ENCODE peak calls at places on chromosomes 1 and 21, in five cellular contexts. One of them, this sample, is unnamed.

GRCh38 chr1:173148971-173149370 is 58.2 kb downstream of the TNFSF4 start:
- DNase-seq in IMR-90: peak; percentile 51
- DNase-seq in neuronal stem cell: no peak
- DNase-seq in mesendoderm: no peak
- DNase-seq in H1: no peak
- DNase-seq in this sample: no peak

GRCh38 chr1:109901508-109902145 is 9.0 kb upstream of the CSF1 start:
- DNase-seq in IMR-90: no peak
- DNase-seq in neuronal stem cell: no peak
- DNase-seq in mesendoderm: no peak
- DNase-seq in H1: no peak
- DNase-seq in this sample: no peak

GRCh38 chr1:110756506-110756905 is 81.8 kb upstream of the KCNA3 start:
- DNase-seq in IMR-90: no peak
- DNase-seq in neuronal stem cell: no peak
- DNase-seq in mesendoderm: no peak
- DNase-seq in H1: no peak
- DNase-seq in this sample: no peak

GRCh38 chr1:154819628-154820590 is 50.2 kb downstream of the KCNN3 start:
- DNase-seq in IMR-90: no peak
- DNase-seq in neuronal stem cell: peak; percentile 9
- DNase-seq in mesendoderm: peak; percentile 64
- DNase-seq in H1: peak; percentile 65
- DNase-seq in this sample: peak; percentile 70

GRCh38 chr1:240190881-240191385 is 99.2 kb downstream of the FMN2 start:
- DNase-seq in IMR-90: peak; percentile 100
- DNase-seq in neuronal stem cell: no peak
- DNase-seq in mesendoderm: peak; percentile 48
- DNase-seq in H1: no peak
- DNase-seq in this sample: no peak

GRCh38 chr1:67863637-67864036 is 30.4 kb upstream of the GNG12 start:
- DNase-seq in IMR-90: no peak
- DNase-seq in neuronal stem cell: no peak
- DNase-seq in mesendoderm: no peak
- DNase-seq in H1: no peak
- DNase-seq in this sample: no peak

GRCh38 chr21:30634906-30635305 is at the start of gene KRTAP20-2:
- DNase-seq in IMR-90: no peak
- DNase-seq in neuronal stem cell: no peak
- DNase-seq in mesendoderm: no peak
- DNase-seq in H1: no peak
- DNase-seq in this sample: no peak

GRCh38 chr1:110606784-110607662 is 865 bp upstream of the KCNA2 start:
- DNase-seq in IMR-90: no peak
- DNase-seq in neuronal stem cell: peak; percentile 33
- DNase-seq in mesendoderm: peak; percentile 48
- DNase-seq in H1: peak; percentile 63
- DNase-seq in this sample: peak; percentile 51

GRCh38 chr1:32759997-32760623 is 57.0 kb downstream of the YARS1 start:
- DNase-seq in IMR-90: peak; percentile 50
- DNase-seq in neuronal stem cell: peak; percentile 57
- DNase-seq in mesendoderm: peak; percentile 99
- DNase-seq in H1: peak; percentile 93
- DNase-seq in this sample: peak; percentile 99

GRCh38 chr1:170967042-170967910 is 31.9 kb downstream of the MROH9 start:
- DNase-seq in IMR-90: peak; percentile 63
- DNase-seq in neuronal stem cell: peak; percentile 18
- DNase-seq in mesendoderm: peak; percentile 55
- DNase-seq in H1: no peak
- DNase-seq in this sample: no peak

GRCh38 chr1:65075123-65075976 is 72.7 kb upstream of the AK4 start:
- DNase-seq in IMR-90: peak; percentile 67
- DNase-seq in neuronal stem cell: peak; percentile 37
- DNase-seq in mesendoderm: peak; percentile 76
- DNase-seq in H1: peak; percentile 59
- DNase-seq in this sample: peak; percentile 71

GRCh38 chr1:169019419-169020058 is 87.0 kb upstream of the ATP1B1 start:
- DNase-seq in IMR-90: no peak
- DNase-seq in neuronal stem cell: no peak
- DNase-seq in mesendoderm: no peak
- DNase-seq in H1: no peak
- DNase-seq in this sample: no peak

GRCh38 chr1:218348628-218349185 is 3.6 kb downstream of the TGFB2 start:
- DNase-seq in IMR-90: no peak
- DNase-seq in neuronal stem cell: no peak
- DNase-seq in mesendoderm: no peak
- DNase-seq in H1: no peak
- DNase-seq in this sample: no peak

GRCh38 chr1:210702512-210702911 is 373.8 kb downstream of the HHAT start:
- DNase-seq in IMR-90: no peak
- DNase-seq in neuronal stem cell: no peak
- DNase-seq in mesendoderm: no peak
- DNase-seq in H1: no peak
- DNase-seq in this sample: no peak

GRCh38 chr1:81050390-81050789 is 750.3 kb upstream of the ADGRL2 start:
- DNase-seq in IMR-90: no peak
- DNase-seq in neuronal stem cell: no peak
- DNase-seq in mesendoderm: no peak
- DNase-seq in H1: no peak
- DNase-seq in this sample: no peak

GRCh38 chr1:241532864-241533263 is 686 bp downstream of the KMO start:
- DNase-seq in IMR-90: no peak
- DNase-seq in neuronal stem cell: no peak
- DNase-seq in mesendoderm: no peak
- DNase-seq in H1: no peak
- DNase-seq in this sample: no peak

GRCh38 chr1:27026621-27027574 is 14.2 kb upstream of the TENT5B start:
- DNase-seq in IMR-90: peak; percentile 69
- DNase-seq in neuronal stem cell: no peak
- DNase-seq in mesendoderm: peak; percentile 92
- DNase-seq in H1: peak; percentile 83
- DNase-seq in this sample: peak; percentile 92

GRCh38 chr1:246537887-246538286 is 28.2 kb downstream of the TFB2M start:
- DNase-seq in IMR-90: no peak
- DNase-seq in neuronal stem cell: no peak
- DNase-seq in mesendoderm: no peak
- DNase-seq in H1: no peak
- DNase-seq in this sample: no peak

GRCh38 chr1:54390655-54391054 is 15.5 kb downstream of the SSBP3 start:
- DNase-seq in IMR-90: no peak
- DNase-seq in neuronal stem cell: no peak
- DNase-seq in mesendoderm: no peak
- DNase-seq in H1: no peak
- DNase-seq in this sample: no peak

GRCh38 chr1:232853994-232854532 is 48.8 kb downstream of the MAP10 start:
- DNase-seq in IMR-90: peak; percentile 83
- DNase-seq in neuronal stem cell: no peak
- DNase-seq in mesendoderm: no peak
- DNase-seq in H1: no peak
- DNase-seq in this sample: no peak

GRCh38 chr21:18373631-18374030 is 30.0 kb downstream of the TMPRSS15 start:
- DNase-seq in IMR-90: no peak
- DNase-seq in neuronal stem cell: no peak
- DNase-seq in mesendoderm: no peak
- DNase-seq in H1: no peak
- DNase-seq in this sample: no peak

GRCh38 chr1:6897138-6897537 is 111.9 kb downstream of the CAMTA1 start:
- DNase-seq in IMR-90: no peak
- DNase-seq in neuronal stem cell: no peak
- DNase-seq in mesendoderm: no peak
- DNase-seq in H1: no peak
- DNase-seq in this sample: no peak

GRCh38 chr1:43651922-43652321 is 2.0 kb downstream of the KDM4A start:
- DNase-seq in IMR-90: no peak
- DNase-seq in neuronal stem cell: no peak
- DNase-seq in mesendoderm: no peak
- DNase-seq in H1: no peak
- DNase-seq in this sample: no peak

GRCh38 chr21:34034369-34035014 is 38.9 kb upstream of the MRPS6 start:
- DNase-seq in IMR-90: no peak
- DNase-seq in neuronal stem cell: no peak
- DNase-seq in mesendoderm: peak; percentile 15
- DNase-seq in H1: no peak
- DNase-seq in this sample: no peak

GRCh38 chr1:179926494-179927205 is 28.0 kb upstream of the CEP350 start:
- DNase-seq in IMR-90: peak; percentile 81
- DNase-seq in neuronal stem cell: no peak
- DNase-seq in mesendoderm: no peak
- DNase-seq in H1: no peak
- DNase-seq in this sample: no peak

GRCh38 chr21:25837545-25838263 is 102.9 kb downstream of the GABPA start:
- DNase-seq in IMR-90: peak; percentile 89
- DNase-seq in neuronal stem cell: no peak
- DNase-seq in mesendoderm: no peak
- DNase-seq in H1: no peak
- DNase-seq in this sample: no peak

GRCh38 chr1:45879885-45880598 is 76.6 kb downstream of the MAST2 start:
- DNase-seq in IMR-90: no peak
- DNase-seq in neuronal stem cell: no peak
- DNase-seq in mesendoderm: no peak
- DNase-seq in H1: no peak
- DNase-seq in this sample: no peak
- H3K18ac ChIP-seq in IMR-90: no peak overlapping the region
- H3K18ac ChIP-seq in neuronal stem cell: no peak overlapping the region
- H3K18ac ChIP-seq in mesendoderm: no peak overlapping the region
- H3K18ac ChIP-seq in H1: no peak overlapping the region
- H3K18ac ChIP-seq in this sample: no peak overlapping the region

GRCh38 chr1:31417148-31417547 is 4.1 kb downstream of the SERINC2 start:
- DNase-seq in IMR-90: no peak
- DNase-seq in neuronal stem cell: no peak
- DNase-seq in mesendoderm: no peak
- DNase-seq in H1: no peak
- DNase-seq in this sample: no peak
- H3K27ac ChIP-seq in IMR-90: no peak overlapping the region
- H3K27ac ChIP-seq in neuronal stem cell: no peak overlapping the region
- H3K27ac ChIP-seq in mesendoderm: no peak overlapping the region
- H3K27ac ChIP-seq in H1: no peak overlapping the region
- H3K27ac ChIP-seq in this sample: no peak overlapping the region

GRCh38 chr1:224432672-224433040 is 1.9 kb downstream of the WDR26 start:
- DNase-seq in IMR-90: no peak
- DNase-seq in neuronal stem cell: no peak
- DNase-seq in mesendoderm: no peak
- DNase-seq in H1: no peak
- DNase-seq in this sample: no peak

GRCh38 chr1:224435318-224435763 is 744 bp upstream of the WDR26 start:
- DNase-seq in IMR-90: peak; percentile 95
- DNase-seq in neuronal stem cell: no peak
- DNase-seq in mesendoderm: peak; percentile 49
- DNase-seq in H1: peak; percentile 52
- DNase-seq in this sample: peak; percentile 30

GRCh38 chr1:224434447-224435317 is at the start of gene WDR26:
- DNase-seq in IMR-90: peak; percentile 80
- DNase-seq in neuronal stem cell: peak; percentile 77
- DNase-seq in mesendoderm: peak; percentile 94
- DNase-seq in H1: peak; percentile 84
- DNase-seq in this sample: peak; percentile 89

GRCh38 chr1:224433041-224433670 is 1.4 kb downstream of the WDR26 start:
- DNase-seq in IMR-90: no peak
- DNase-seq in neuronal stem cell: peak; percentile 18
- DNase-seq in mesendoderm: peak; percentile 34
- DNase-seq in H1: no peak
- DNase-seq in this sample: no peak

GRCh38 chr1:224433671-224434446 is 738 bp downstream of the WDR26 start:
- DNase-seq in IMR-90: no peak
- DNase-seq in neuronal stem cell: peak; percentile 38
- DNase-seq in mesendoderm: peak; percentile 41
- DNase-seq in H1: peak; percentile 59
- DNase-seq in this sample: peak; percentile 42
- H3K18ac ChIP-seq in IMR-90: peak overlapping the region; percentile 62
- H3K18ac ChIP-seq in neuronal stem cell: peak overlapping the region; percentile 91
- H3K18ac ChIP-seq in mesendoderm: peak overlapping the region; percentile 76
- H3K18ac ChIP-seq in H1: no peak overlapping the region
- H3K18ac ChIP-seq in this sample: peak overlapping the region; percentile 39

DNA sequence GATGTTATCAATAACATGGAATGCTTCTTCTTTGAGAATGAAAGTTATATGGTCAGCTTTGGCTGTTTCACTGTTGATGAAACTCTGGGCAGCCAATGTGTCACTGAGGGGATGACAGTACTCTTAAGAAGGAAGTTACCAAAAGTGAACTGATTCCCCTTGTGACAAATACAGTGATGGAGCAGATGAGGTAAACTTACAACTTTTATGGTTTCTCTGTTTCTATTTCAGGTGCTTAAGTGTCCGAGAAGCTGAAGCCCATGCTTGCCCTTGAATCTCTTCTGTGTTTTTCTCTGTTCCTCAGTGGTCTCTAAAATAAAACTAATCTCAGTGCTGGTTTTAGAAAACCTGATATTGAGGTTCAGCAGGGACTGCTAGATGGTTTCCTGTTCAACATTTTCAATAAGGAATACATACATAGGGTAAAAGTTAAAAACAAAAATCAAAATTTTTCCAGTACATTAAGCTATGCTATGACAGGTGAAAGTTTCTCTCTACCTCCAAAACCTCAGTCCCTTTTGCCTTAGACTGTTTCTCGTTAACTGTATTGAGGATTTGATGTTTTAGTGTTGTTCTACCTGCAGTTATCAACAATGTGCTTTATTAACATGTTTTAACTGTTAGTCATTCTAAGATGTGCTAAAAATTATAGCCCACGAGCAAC is 454.4 kb upstream of the ADGRL4 start:
- DNase-seq in IMR-90: no peak
- DNase-seq in neuronal stem cell: no peak
- DNase-seq in mesendoderm: no peak
- DNase-seq in H1: no peak
- DNase-seq in this sample: no peak
- H3K27ac ChIP-seq in IMR-90: no peak overlapping the region
- H3K27ac ChIP-seq in neuronal stem cell: no peak overlapping the region
- H3K27ac ChIP-seq in mesendoderm: no peak overlapping the region
- H3K27ac ChIP-seq in H1: no peak overlapping the region
- H3K27ac ChIP-seq in this sample: no peak overlapping the region

DNA sequence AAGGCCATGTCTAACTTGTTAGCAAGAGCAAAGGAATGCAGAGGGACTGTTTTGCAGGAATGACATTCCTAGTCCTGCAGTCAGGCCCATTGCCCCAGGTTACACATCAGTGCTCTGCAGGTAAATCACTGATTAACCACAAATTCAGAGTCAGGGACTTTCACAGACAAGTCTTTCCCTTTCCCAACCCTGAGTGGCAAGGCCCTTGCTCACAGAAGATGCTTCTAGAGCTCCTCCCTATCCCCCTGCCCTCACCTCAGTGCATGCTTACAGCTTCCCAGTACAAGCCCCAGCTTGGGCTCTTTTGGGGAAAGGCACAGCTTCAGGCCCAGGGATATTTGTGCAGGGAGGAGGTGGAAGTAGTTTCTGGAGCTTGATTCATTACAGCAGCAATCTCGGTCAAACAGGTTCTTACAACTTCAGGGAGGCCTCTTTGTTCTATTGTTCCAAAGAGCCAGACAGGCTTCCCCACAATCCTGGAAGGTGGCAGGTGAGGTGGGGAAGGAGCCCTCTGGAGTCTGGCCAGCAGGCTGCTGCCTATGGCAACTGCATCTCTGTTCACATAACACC is 53.9 kb downstream of the CASQ2 start:
- DNase-seq in IMR-90: no peak
- DNase-seq in neuronal stem cell: no peak
- DNase-seq in mesendoderm: peak; percentile 94
- DNase-seq in H1: no peak
- DNase-seq in this sample: peak; percentile 47
- H3K18ac ChIP-seq in IMR-90: no peak overlapping the region
- H3K18ac ChIP-seq in neuronal stem cell: peak overlapping the region; percentile 22
- H3K18ac ChIP-seq in mesendoderm: no peak overlapping the region
- H3K18ac ChIP-seq in H1: no peak overlapping the region
- H3K18ac ChIP-seq in this sample: no peak overlapping the region